ENCODE peak calls at places on chromosomes 4 and X, in seven cellular contexts. Q is NCI-H446, C is HTR-8/SVneo, B is H54, W is T47D, E is NCI-H774, M is RWPE2. J is an unnamed sample.

GRCh38 chr4:106255195-106255594 is 60.8 kb downstream of the TBCK start:
- DNase-seq in C (no peak), B (no peak), E (no peak), Q (no peak), M (no peak), W (no peak), J (no peak)

GRCh38 chr4:152634110-152634760 is 45.6 kb downstream of the TMEM154 start:
- DNase-seq in Q (no peak), C (no peak), B (no peak), E (no peak), W (no peak), M (no peak), J (no peak)

GRCh38 chr4:84089652-84090437 is 409.2 kb downstream of the NKX6-1 start:
- DNase-seq in Q (no peak), B (no peak), C (no peak), M (no peak), E (no peak), W (no peak), J (no peak)

GRCh38 chrX:48461830-48462229 is 8.2 kb downstream of the SLC38A5 start:
- DNase-seq in E (no peak), B (no peak), C (no peak), W (no peak), Q (no peak), M (no peak), J (no peak)

GRCh38 chrX:112704226-112704625 is 24.5 kb upstream of the LHFPL1 start:
- DNase-seq in B (no peak), C (no peak), M (no peak), Q (no peak), E (no peak), W (no peak), J (no peak)

GRCh38 chr4:149638073-149638472 is 177.6 kb downstream of the IQCM start:
- DNase-seq in E (no peak), B (no peak), Q (no peak), W (no peak), C (peak), M (no peak), J (no peak)

GRCh38 chrX:12223650-12224049 is 85.4 kb downstream of the FRMPD4 start:
- DNase-seq in Q (no peak), B (no peak), W (no peak), M (no peak), E (no peak), C (no peak), J (no peak)

GRCh38 chr4:8046925-8047541 is 107.4 kb upstream of the AFAP1 start:
- DNase-seq in W (no peak), M (no peak), B (no peak), Q (no peak), E (no peak), C (no peak), J (peak)

GRCh38 chr4:1031956-1032795 is 20.8 kb downstream of the FGFRL1 start:
- DNase-seq in E (no peak), C (no peak), W (no peak), B (no peak), M (no peak), Q (no peak), J (no peak)

GRCh38 chrX:115898382-115899001 is 272.1 kb upstream of the AGTR2 start:
- DNase-seq in C (no peak), E (peak), W (no peak), Q (no peak), M (no peak), B (no peak), J (peak)

GRCh38 chr4:91114386-91114785 is 987.2 kb downstream of the CCSER1 start:
- DNase-seq in W (no peak), B (no peak), E (no peak), C (no peak), Q (no peak), M (no peak), J (no peak)

GRCh38 chr4:151583188-151583587 is 174.2 kb downstream of the FHIP1A start:
- DNase-seq in W (no peak), M (no peak), B (no peak), C (no peak), E (no peak), Q (no peak), J (no peak)

GRCh38 chr4:176638992-176639391 is 153.7 kb downstream of the VEGFC start:
- DNase-seq in W (no peak), E (no peak), C (no peak), Q (no peak), B (no peak), M (no peak), J (no peak)

GRCh38 chrX:96994088-96994487 is 110.4 kb downstream of the RPA4 start:
- DNase-seq in E (no peak), M (no peak), Q (no peak), B (no peak), C (no peak), W (no peak), J (no peak)